ENCODE peak calls at places on chromosomes 4 and X, in four cellular contexts. U is HCT116, L is HepG2, T is K562. Y is an unnamed sample.

GRCh38 chr4:145531193-145531592 is 49.5 kb downstream of the SMAD1 start:
- DNase-seq in U (no peak), T (no peak), L (no peak), Y (peak; percentile 36)

GRCh38 chr4:174591243-174592021 is 69.1 kb upstream of the HPGD start:
- DNase-seq in U (no peak), L (no peak), T (no peak), Y (no peak)

GRCh38 chr4:154807042-154807630 is 26.1 kb downstream of the RBM46 start:
- DNase-seq in L (peak; percentile 4), U (peak; percentile 34), T (peak; percentile 15), Y (peak; percentile 24)

GRCh38 chr4:2280531-2281300 is 18.8 kb upstream of the MXD4 start:
- DNase-seq in L (no peak), U (no peak), T (no peak), Y (no peak)

GRCh38 chr4:53956053-53956452 is 108.4 kb downstream of the CHIC2 start:
- DNase-seq in U (no peak), L (no peak), T (no peak), Y (no peak)

GRCh38 chr4:124711469-124712416 is 789 bp downstream of the ANKRD50 start:
- DNase-seq in T (peak; percentile 65), U (peak; percentile 41), L (peak; percentile 41), Y (peak; percentile 88)

GRCh38 chr4:11587797-11588196 is 159.1 kb upstream of the HS3ST1 start:
- DNase-seq in T (no peak), U (no peak), L (no peak), Y (no peak)

GRCh38 chr4:101019313-101019712 is 328.0 kb downstream of the PPP3CA start:
- DNase-seq in U (no peak), T (no peak), L (no peak), Y (no peak)

GRCh38 chr4:189785257-189785656 is 155.4 kb upstream of the FRG1 start:
- DNase-seq in L (no peak), U (no peak), T (no peak), Y (no peak)

GRCh38 chr4:40546506-40546905 is 83.2 kb downstream of the RBM47 start:
- DNase-seq in U (no peak), T (no peak), L (peak; percentile 57), Y (no peak)

GRCh38 chr4:18480928-18481327 is 459.4 kb upstream of the LCORL start:
- DNase-seq in U (no peak), L (no peak), T (no peak), Y (no peak)

GRCh38 chr4:75494563-75494962 is 19.6 kb downstream of the RCHY1 start:
- DNase-seq in L (no peak), T (no peak), U (no peak), Y (no peak)
- TF ChIP-seq POLR2AphosphoS5 in L (no peak), T (no peak), U (no peak), Y (no peak)

GRCh38 chr4:118282692-118283091 is 70.1 kb downstream of the PRSS12 start:
- DNase-seq in T (no peak), L (peak; percentile 33), U (no peak), Y (no peak)
- TF ChIP-seq ELF1 in T (no peak), L (no peak), U (no peak), Y (no peak)

GRCh38 chr4:87044511-87045369 is 109.9 kb downstream of the AFF1 start:
- DNase-seq in U (no peak), T (no peak), L (no peak), Y (peak; percentile 43)

GRCh38 chr4:87046111-87046510 is 111.3 kb downstream of the AFF1 start:
- DNase-seq in T (no peak), U (no peak), L (no peak), Y (no peak)

GRCh38 chr4:87042986-87043820 is 108.4 kb downstream of the AFF1 start:
- DNase-seq in T (no peak), U (no peak), L (no peak), Y (no peak)

GRCh38 chr4:87047281-87047798 is 112.5 kb downstream of the AFF1 start:
- DNase-seq in U (no peak), L (no peak), T (no peak), Y (no peak)

GRCh38 chr4:87045659-87046058 is 110.8 kb downstream of the AFF1 start:
- DNase-seq in T (no peak), U (no peak), L (no peak), Y (no peak)
- TF ChIP-seq POLR2AphosphoS5 in T (no peak), U (no peak), L (no peak), Y (no peak)

GRCh38 chrX:8405631-8406030 is 59.0 kb upstream of the VCX3B start:
- DNase-seq in T (no peak), U (no peak), L (no peak), Y (no peak)

GRCh38 chrX:8404958-8405357 is 59.7 kb upstream of the VCX3B start:
- DNase-seq in U (no peak), L (no peak), T (no peak), Y (no peak)

DNA sequence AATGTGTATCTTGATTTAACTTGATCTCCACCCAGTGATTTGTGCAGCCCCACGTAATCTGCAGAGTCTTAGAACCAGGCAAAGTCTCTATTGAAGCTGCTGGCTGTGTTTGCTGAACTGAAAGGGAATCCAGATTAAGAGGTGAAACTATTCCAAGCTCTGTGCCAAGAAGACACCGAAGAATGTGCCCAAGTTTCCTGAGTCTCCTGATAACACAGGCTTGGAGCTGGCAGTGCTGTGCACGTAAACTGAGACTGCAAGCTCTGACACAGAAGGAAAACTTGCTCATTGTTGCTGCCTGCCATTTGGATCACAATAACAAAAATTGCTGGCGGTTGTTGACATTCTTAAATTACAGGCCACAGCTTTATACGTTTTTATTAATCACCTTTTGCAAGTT is 60.2 kb upstream of the VCX3B start:
- DNase-seq in U (no peak), L (no peak), T (no peak), Y (no peak)
- TF ChIP-seq ELF1 in U (no peak), L (no peak), T (no peak), Y (no peak)

GRCh38 chr4:134552063-134552462 is 350.5 kb upstream of the PABPC4L start:
- DNase-seq in T (no peak), L (no peak), U (no peak), Y (no peak)
- TF ChIP-seq POLR2AphosphoS5 in T (no peak), L (no peak), U (no peak), Y (no peak)

GRCh38 chrX:130085551-130085986 is 24.7 kb downstream of the ELF4 start:
- DNase-seq in T (no peak), U (no peak), L (no peak), Y (no peak)

GRCh38 chrX:130083656-130084382 is 26.5 kb downstream of the ELF4 start:
- DNase-seq in T (no peak), L (no peak), U (no peak), Y (no peak)

GRCh38 chrX:130084651-130085237 is 25.6 kb downstream of the ELF4 start:
- DNase-seq in T (no peak), U (no peak), L (no peak), Y (no peak)

GRCh38 chrX:130083107-130083490 is 27.2 kb downstream of the ELF4 start:
- DNase-seq in T (peak; percentile 51), L (no peak), U (no peak), Y (no peak)

DNA sequence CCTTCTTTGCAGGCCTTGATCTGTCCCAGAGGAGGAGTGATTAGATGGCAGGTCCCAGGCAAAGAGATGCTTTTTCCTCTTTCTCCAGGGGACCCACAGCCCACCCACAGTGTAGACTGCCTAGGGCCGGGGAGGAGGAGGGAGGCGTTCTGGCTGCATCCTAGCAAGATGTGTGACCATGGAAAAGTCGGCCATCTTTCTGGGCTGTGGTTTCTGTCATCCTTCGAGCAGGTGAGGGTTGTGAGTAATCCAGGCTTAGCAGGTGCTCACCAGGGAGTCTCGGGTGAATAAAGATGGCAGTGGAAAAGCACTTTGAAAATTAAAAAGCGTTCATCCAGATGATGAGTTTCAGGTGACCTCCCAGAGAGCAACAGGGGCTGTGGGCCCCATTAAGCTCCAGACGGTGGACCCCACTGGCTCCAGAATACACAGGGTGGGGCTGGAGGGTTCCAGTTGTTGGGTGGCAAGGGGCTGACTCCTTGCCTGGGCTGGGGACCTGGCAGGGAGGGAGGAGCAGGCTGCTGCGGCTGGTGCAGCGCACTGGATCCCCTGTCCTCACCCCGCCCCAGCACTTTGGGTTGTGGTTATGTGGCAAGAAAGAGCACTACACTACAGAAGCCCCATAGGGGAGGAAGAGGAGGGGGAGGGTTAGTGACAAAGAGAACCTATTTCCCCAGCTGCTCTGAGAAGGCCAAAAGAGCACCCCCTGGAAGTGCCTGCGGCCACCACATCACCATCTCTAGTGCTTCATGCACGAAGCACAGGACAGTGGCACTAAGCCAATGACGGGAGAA is 23.7 kb downstream of the ELF4 start:
- DNase-seq in L (no peak), U (no peak), T (peak; percentile 15), Y (no peak)
- TF ChIP-seq ELF1 in L (no peak), U (no peak), T (no peak), Y (no peak)

DNA sequence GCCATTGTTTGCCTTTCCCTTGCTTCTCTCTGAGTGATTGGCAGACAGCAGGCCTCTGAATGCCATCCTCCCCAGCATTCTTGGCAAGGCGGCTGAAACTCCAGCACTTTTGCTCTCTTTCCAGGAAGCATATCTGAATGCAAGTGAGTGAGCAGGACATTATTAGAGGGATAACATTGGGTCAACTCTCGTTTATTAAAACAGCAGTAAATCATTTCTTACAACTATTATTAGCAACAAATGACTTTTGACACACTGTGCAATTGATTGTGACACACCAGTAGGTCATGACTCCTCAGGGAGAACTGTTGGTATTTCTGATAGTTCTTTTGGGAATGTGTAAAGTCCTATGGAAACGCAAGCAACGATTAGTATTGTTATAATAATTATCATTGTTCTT is 103.8 kb downstream of the EFNB1 start:
- DNase-seq in U (no peak), T (no peak), L (no peak), Y (no peak)
- TF ChIP-seq POLR2AphosphoS5 in U (no peak), T (no peak), L (no peak), Y (no peak)

DNA sequence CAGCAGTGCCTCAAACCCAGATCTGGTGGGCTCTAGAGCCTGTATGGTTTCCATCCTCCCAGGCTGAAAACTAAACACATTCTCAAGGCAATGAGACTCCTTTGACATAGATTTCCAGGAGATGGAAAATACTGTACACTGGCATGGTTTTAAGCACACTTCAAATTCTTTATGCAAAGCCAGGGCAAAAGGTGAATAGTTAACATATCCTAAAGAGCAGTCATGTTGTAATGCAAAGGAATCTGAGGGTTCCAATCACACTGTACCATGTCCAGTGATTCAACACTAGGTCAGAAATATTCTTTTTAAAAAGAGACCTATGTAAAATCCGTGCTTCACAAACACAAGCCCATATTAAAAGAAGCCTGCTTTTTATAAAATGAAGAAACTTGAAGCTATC is 195.3 kb downstream of the QDPR start:
- DNase-seq in U (no peak), L (no peak), T (no peak), Y (no peak)
- TF ChIP-seq ELF1 in U (no peak), L (no peak), T (no peak), Y (no peak)

GRCh38 chr4:27062256-27062655 is 201.6 kb downstream of the STIM2 start:
- DNase-seq in T (no peak), L (no peak), U (no peak), Y (no peak)

GRCh38 chr4:27068151-27068862 is 207.7 kb downstream of the STIM2 start:
- DNase-seq in T (no peak), U (no peak), L (no peak), Y (no peak)

DNA sequence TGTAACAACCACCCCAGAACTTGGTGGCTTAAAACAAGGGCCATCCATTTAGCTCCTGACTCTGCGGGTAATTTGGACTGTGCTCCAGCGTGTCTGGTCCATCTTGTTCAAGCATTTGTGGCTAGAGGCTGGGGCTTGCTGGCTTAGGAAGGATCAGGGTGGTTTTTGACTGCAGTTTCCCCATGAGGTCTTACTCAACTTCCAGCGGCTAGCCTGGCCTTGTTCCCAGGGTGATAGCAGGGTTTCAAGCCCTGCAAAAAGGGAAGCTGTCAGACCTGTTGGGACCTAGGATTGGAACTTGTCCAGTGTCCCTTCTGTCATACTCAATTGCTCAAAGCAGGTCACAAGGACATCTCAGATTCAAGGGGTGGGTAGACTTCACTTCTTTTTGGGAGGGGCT is 205.9 kb downstream of the STIM2 start:
- DNase-seq in T (no peak), U (no peak), L (no peak), Y (no peak)
- TF ChIP-seq POLR2AphosphoS5 in T (no peak), U (no peak), L (no peak), Y (no peak)